ENCODE peak calls at places on chromosome 2, in five cellular contexts. V, N, X, A and J are unnamed samples.

GRCh38 chr2:241739651-241740050 is 5.2 kb downstream of the D2HGDH start:
- DNase-seq in X (no peak), N (no peak), A (no peak), V (no peak), J (no peak)

GRCh38 chr2:239326831-239327535 is 73.8 kb downstream of the HDAC4 start:
- DNase-seq in N (no peak), V (no peak), X (no peak), A (no peak), J (no peak)

GRCh38 chr2:85470850-85471800 is 52.6 kb downstream of the SH2D6 start:
- DNase-seq in N (peak; percentile 22), V (no peak), A (no peak), X (no peak), J (no peak)

GRCh38 chr2:19048593-19049264 is 309.7 kb downstream of the OSR1 start:
- DNase-seq in V (no peak), X (no peak), N (no peak), A (no peak), J (no peak)

GRCh38 chr2:41872646-41873045 is 175.2 kb upstream of the PKDCC start:
- DNase-seq in V (peak; percentile 8), X (no peak), N (no peak), A (no peak), J (no peak)

GRCh38 chr2:239193426-239193825 is 207.4 kb downstream of the HDAC4 start:
- DNase-seq in X (no peak), V (no peak), N (no peak), A (no peak), J (no peak)

GRCh38 chr2:85887566-85888019 is 1.2 kb downstream of the ST3GAL5 start:
- DNase-seq in N (peak; percentile 50), X (no peak), V (no peak), A (no peak), J (no peak)

GRCh38 chr2:136384541-136385303 is 266.8 kb upstream of the CXCR4 start:
- DNase-seq in A (peak; percentile 17), X (no peak), N (peak; percentile 44), V (no peak), J (no peak)

GRCh38 chr2:72955188-72956049 is 38.1 kb downstream of the EMX1 start:
- DNase-seq in A (no peak), V (no peak), N (peak; percentile 12), X (no peak), J (no peak)

GRCh38 chr2:832635-833034 is 118.0 kb upstream of the SNTG2 start:
- DNase-seq in X (no peak), A (no peak), V (no peak), N (no peak), J (no peak)
- TF ChIP-seq EZH2 in X (no peak), A (no peak), V (no peak), N (no peak), J (no peak)

GRCh38 chr2:240438810-240439697 is 3.6 kb downstream of the GPC1 start:
- DNase-seq in N (no peak), V (no peak), X (no peak), A (no peak), J (no peak)
- H3K4me3 ChIP-seq in N (no peak overlapping the region), V (no peak overlapping the region), X (no peak overlapping the region), A (no peak overlapping the region), J (no peak overlapping the region)

GRCh38 chr2:102027703-102028059 is 35.9 kb downstream of the IL1R2 start:
- DNase-seq in A (no peak), N (no peak), V (no peak), X (no peak), J (no peak)
- TF ChIP-seq POLR2AphosphoS5 in A (no peak), N (no peak), V (no peak), X (no peak), J (no peak)

DNA sequence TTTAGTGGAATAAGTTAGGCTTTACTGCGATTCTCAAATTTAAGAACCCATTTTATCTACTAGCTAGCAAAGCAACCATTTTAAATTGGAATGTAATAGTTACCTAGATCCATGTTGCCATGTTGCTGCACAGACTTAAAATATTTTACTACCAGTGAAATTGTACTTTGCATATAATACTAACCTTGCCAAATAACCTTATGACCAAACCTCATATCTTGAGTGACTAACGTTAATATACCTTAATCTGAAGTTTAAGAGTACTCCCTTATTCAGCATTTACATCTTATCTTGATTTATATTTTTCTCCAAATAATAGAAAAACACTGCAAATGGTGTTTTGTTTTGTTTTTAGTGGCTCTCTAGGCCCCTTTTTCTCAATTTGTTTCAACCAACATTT is 50.3 kb upstream of the NAB1 start:
- DNase-seq in V (no peak), A (no peak), N (no peak), X (no peak), J (no peak)
- TF ChIP-seq EZH2 in V (no peak), A (no peak), N (no peak), X (no peak), J (no peak)

DNA sequence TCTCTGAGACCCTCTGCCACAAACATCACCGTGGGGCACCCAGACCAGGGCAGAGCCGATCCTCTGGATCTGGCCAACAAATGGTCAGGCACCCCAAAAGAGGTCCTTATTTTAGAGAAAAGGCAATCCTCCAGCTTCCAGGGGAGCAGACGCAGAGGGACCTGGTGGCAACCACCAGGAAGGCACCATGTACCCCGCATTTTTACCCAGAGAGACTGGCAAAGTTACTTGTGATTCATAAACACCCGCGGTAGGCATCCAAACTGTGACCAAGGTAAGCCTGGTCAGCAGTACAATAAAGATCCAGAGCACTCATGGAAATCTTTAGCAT is 10.5 kb downstream of the LIMS2 start:
- DNase-seq in A (no peak), V (no peak), N (no peak), X (no peak), J (no peak)
- H3K4me3 ChIP-seq in A (no peak overlapping the region), V (no peak overlapping the region), N (no peak overlapping the region), X (no peak overlapping the region), J (no peak overlapping the region)

GRCh38 chr2:1413156-1413690 is at the start of gene TPO:
- DNase-seq in N (no peak), V (no peak), X (no peak), A (no peak), J (no peak)

GRCh38 chr2:1407950-1408695 is 5.1 kb upstream of the TPO start:
- DNase-seq in V (no peak), A (no peak), X (no peak), N (no peak), J (peak; percentile 34)

GRCh38 chr2:1415501-1415900 is 2.2 kb downstream of the TPO start:
- DNase-seq in V (no peak), N (no peak), X (no peak), A (no peak), J (no peak)

GRCh38 chr2:1414121-1414520 is 858 bp downstream of the TPO start:
- DNase-seq in X (no peak), V (no peak), N (no peak), A (no peak), J (no peak)
- TF ChIP-seq POLR2AphosphoS5 in X (no peak), V (no peak), N (no peak), A (no peak), J (no peak)

GRCh38 chr2:222424729-222425671 is 657 bp downstream of the SGPP2 start:
- DNase-seq in A (no peak), V (no peak), N (no peak), X (no peak), J (no peak)
- TF ChIP-seq EZH2 in A (no peak), V (no peak), N (peak; percentile 12), X (peak; percentile 91), J (no peak)

GRCh38 chr2:217858519-217859466 is 144.0 kb downstream of the TNS1 start:
- DNase-seq in X (no peak), N (peak; percentile 42), V (no peak), A (peak; percentile 29), J (no peak)
- H3K4me3 ChIP-seq in X (no peak overlapping the region), N (no peak overlapping the region), V (no peak overlapping the region), A (no peak overlapping the region), J (no peak overlapping the region)

GRCh38 chr2:231606941-231607340 is 14.3 kb downstream of the TEX44 start:
- DNase-seq in A (no peak), X (no peak), V (no peak), N (no peak), J (no peak)
- TF ChIP-seq POLR2AphosphoS5 in A (no peak), X (no peak), V (no peak), N (no peak), J (no peak)